ENCODE peak calls at places on chromosomes 1 and 21, in five cellular contexts. E, B, M, X and K are unnamed samples.

GRCh38 chr1:7656821-7657220 is 114.3 kb upstream of the VAMP3 start:
- DNase-seq in E (no peak), B (no peak), M (no peak), X (no peak), K (no peak)

GRCh38 chr1:232477728-232478127 is 152.2 kb downstream of the SIPA1L2 start:
- DNase-seq in E (peak), B (peak), M (no peak), X (no peak), K (no peak)

GRCh38 chr1:248858096-248858890 is 592 bp downstream of the ZNF692 start:
- DNase-seq in E (peak), B (peak), M (peak), X (peak), K (peak)

GRCh38 chr1:198253668-198254067 is 96.9 kb downstream of the NEK7 start:
- DNase-seq in E (no peak), B (no peak), M (peak), X (no peak), K (peak)

GRCh38 chr1:12708956-12709555 is 6.9 kb upstream of the AADACL3 start:
- DNase-seq in E (no peak), B (no peak), M (no peak), X (no peak), K (no peak)

GRCh38 chr1:30871276-30871871 is 37.2 kb downstream of the SDC3 start:
- DNase-seq in E (no peak), B (no peak), M (no peak), X (no peak), K (no peak)

GRCh38 chr1:115545791-115546733 is 95.7 kb upstream of the VANGL1 start:
- DNase-seq in E (peak), B (no peak), M (no peak), X (peak), K (peak)

GRCh38 chr21:29208666-29209059 is 78.2 kb downstream of the MAP3K7CL start:
- DNase-seq in E (no peak), B (no peak), M (peak), X (no peak), K (no peak)

GRCh38 chr1:209625791-209626285 is 26.4 kb downstream of the LAMB3 start:
- DNase-seq in E (no peak), B (no peak), M (no peak), X (no peak), K (no peak)

GRCh38 chr1:156961709-156962108 is 41.3 kb downstream of the LRRC71 start:
- DNase-seq in E (no peak), B (no peak), M (no peak), X (peak), K (no peak)

GRCh38 chr1:91499346-91499745 is 1.3 kb upstream of the CDC7 start:
- DNase-seq in E (no peak), B (no peak), M (no peak), X (no peak), K (no peak)

GRCh38 chr1:91501527-91501859 is 842 bp downstream of the CDC7 start:
- DNase-seq in E (no peak), B (no peak), M (peak), X (no peak), K (peak)

GRCh38 chr1:91502138-91502881 is 1.7 kb downstream of the CDC7 start:
- DNase-seq in E (no peak), B (no peak), M (no peak), X (no peak), K (no peak)

GRCh38 chr1:91499904-91500755 is 521 bp upstream of the CDC7 start:
- DNase-seq in E (no peak), B (no peak), M (no peak), X (no peak), K (no peak)

GRCh38 chr1:91500756-91501526 is at the start of gene CDC7:
- DNase-seq in E (peak), B (peak), M (peak), X (peak), K (peak)
- TF ChIP-seq CTCF in E (peak), B (peak), M (no peak), X (peak), K (no peak)

GRCh38 chr1:50272923-50273322 is 150.3 kb downstream of the DMRTA2 start:
- DNase-seq in E (no peak), B (no peak), M (no peak), X (no peak), K (no peak)
- TF ChIP-seq CTCF in E (no peak), B (no peak), M (no peak), X (no peak), K (no peak)

GRCh38 chr1:117535776-117536175 is 70.1 kb upstream of the TENT5C start:
- DNase-seq in E (no peak), B (no peak), M (no peak), X (no peak), K (no peak)

GRCh38 chr1:117529683-117530082 is 76.2 kb upstream of the TENT5C start:
- DNase-seq in E (no peak), B (no peak), M (no peak), X (no peak), K (no peak)

GRCh38 chr1:117537291-117537920 is 68.4 kb upstream of the TENT5C start:
- DNase-seq in E (no peak), B (peak), M (no peak), X (peak), K (no peak)

GRCh38 chr1:117531222-117531621 is 74.6 kb upstream of the TENT5C start:
- DNase-seq in E (no peak), B (no peak), M (no peak), X (no peak), K (no peak)

DNA sequence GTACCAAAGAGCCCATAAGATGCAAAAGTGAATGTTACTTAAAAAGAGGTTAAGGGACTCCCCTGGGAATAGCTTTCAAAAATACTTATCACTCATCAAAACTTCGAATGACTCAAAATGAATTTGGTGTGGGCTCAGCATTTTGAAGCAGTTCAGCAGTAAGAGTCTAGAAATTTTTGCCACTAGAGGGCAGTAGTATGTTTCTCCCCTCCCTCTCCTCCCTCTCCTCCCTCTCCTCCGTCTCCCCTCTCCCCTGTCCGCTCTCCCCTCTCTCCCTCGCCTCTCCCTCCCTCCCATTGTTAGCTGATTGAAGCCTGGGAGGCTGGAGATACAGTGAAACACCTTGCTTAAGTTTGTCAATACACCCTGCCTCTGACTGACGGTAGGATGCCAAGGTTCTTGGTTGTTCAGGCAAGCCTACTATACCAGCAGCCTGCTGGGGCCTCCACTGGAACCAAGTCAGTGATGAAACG is 70.8 kb upstream of the TENT5C start:
- DNase-seq in E (peak), B (peak), M (peak), X (peak), K (peak)
- TF ChIP-seq CTCF in E (peak), B (peak), M (peak), X (peak), K (peak)

DNA sequence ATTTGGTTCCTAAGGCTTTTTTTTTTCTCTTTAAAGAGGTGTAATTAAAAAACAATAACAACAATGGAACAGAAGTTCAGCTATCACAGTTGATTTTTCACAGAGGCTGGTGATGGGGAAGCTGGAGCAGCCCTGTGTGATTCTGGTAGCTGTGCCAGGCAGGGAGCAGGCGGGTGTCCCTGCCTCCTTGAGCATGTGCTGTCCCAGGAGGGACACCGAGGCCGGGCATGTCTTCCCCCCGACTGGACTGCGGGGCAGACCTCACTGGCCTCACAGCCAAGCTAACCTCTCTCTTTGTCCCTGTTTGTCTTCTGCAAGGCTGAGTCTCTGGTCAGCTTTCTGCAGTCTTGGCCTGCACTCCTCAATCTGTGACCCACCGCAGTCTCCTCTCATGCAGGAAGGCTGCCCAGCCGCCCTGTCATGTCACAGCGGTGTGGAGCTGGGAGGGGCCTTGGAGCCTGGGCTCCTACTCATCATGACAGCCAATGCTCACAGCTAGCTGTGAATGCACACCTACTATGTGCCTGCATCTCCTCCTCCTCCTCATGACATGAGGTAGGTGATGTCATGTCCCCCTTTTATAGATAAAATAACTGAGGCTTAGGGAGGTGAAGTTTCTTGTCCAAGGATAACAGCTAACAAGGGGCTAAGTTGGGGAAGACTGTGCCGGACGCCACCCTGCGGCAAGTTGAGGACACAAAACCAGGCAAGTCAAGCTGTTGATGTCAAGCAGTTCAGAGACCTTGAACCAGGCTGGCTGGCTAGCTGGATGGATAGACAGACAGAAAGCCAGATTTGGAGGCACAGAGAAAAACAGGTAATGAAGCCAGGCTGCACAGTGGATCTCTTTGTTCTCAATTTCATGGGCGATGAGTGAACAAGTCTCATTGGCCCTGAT is 10.2 kb upstream of the ACTL8 start:
- DNase-seq in E (no peak), B (no peak), M (no peak), X (no peak), K (no peak)
- TF ChIP-seq CTCF in E (no peak), B (no peak), M (peak), X (peak), K (no peak)

GRCh38 chr1:160826546-160826945 is 30.6 kb downstream of the LY9 start:
- DNase-seq in E (no peak), B (peak), M (no peak), X (no peak), K (no peak)

GRCh38 chr1:160819186-160819585 is 23.2 kb downstream of the LY9 start:
- DNase-seq in E (no peak), B (no peak), M (no peak), X (no peak), K (no peak)

GRCh38 chr1:160827418-160827817 is 31.4 kb downstream of the LY9 start:
- DNase-seq in E (no peak), B (peak), M (no peak), X (no peak), K (no peak)

GRCh38 chr1:160818207-160818935 is 22.4 kb downstream of the LY9 start:
- DNase-seq in E (no peak), B (no peak), M (no peak), X (no peak), K (no peak)

DNA sequence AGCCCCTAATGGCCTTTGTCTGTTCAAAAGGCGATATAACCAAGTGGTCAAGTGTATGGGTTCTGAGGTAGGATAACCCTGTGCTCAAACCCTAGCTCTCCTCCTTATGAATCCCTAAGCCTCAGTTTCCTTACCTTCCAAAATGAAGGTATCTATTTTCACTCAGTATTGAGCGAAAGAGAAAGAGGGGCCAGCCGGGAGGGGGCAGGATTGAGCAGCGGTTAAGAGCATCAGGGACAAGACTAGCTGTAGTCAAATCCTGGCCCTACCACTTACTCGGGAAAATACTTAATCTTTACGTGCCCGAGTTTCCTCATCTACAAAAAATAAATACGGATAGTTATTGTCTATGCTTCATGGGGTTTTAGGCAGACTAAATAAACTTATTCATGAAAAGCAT is 25.7 kb downstream of the LY9 start:
- DNase-seq in E (no peak), B (no peak), M (no peak), X (no peak), K (no peak)
- TF ChIP-seq CTCF in E (no peak), B (no peak), M (no peak), X (peak), K (no peak)